ENCODE peak calls at places on chromosomes 11 and 22, in six cellular contexts. B is cardiac fibroblast; F is iPS DF 6.9; U is NCI-H1417; Y is stimulated activated CD4-positive, alpha-beta T cell treated with anti-CD3 and anti-CD28 coated beads, TNF-alpha, amount 100 ng/mL, for 1 hour; G is T47D. A is an unnamed sample.

GRCh38 chr11:61061081-61061826 is 41.0 kb upstream of the CD5 start:
- DNase-seq in B (peak; percentile 64), F (no peak), U (no peak), Y (peak; percentile 62), G (no peak), A (peak; percentile 47)

GRCh38 chr22:46691571-46691970 is 46.5 kb downstream of the CERK start:
- DNase-seq in B (no peak), F (no peak), U (no peak), Y (no peak), G (no peak), A (no peak)

GRCh38 chr11:15836801-15837200 is 519.5 kb downstream of the SOX6 start:
- DNase-seq in B (no peak), F (no peak), U (no peak), Y (no peak), G (no peak), A (no peak)

GRCh38 chr11:2432628-2433071 is 11.7 kb downstream of the TRPM5 start:
- DNase-seq in B (no peak), F (no peak), U (no peak), Y (no peak), G (no peak), A (no peak)

GRCh38 chr22:50684986-50685385 is 12.4 kb downstream of the SHANK3 start:
- DNase-seq in B (peak; percentile 28), F (no peak), U (no peak), Y (no peak), G (no peak), A (no peak)

GRCh38 chr22:30856699-30857098 is 111.9 kb downstream of the MORC2 start:
- DNase-seq in B (no peak), F (no peak), U (no peak), Y (no peak), G (no peak), A (no peak)

GRCh38 chr22:34102633-34103032 is 182.4 kb upstream of the LARGE1 start:
- DNase-seq in B (no peak), F (no peak), U (no peak), Y (no peak), G (peak; percentile 59), A (no peak)

GRCh38 chr11:44365616-44366015 is 55.7 kb upstream of the ALX4 start:
- DNase-seq in B (no peak), F (no peak), U (no peak), Y (no peak), G (no peak), A (no peak)

GRCh38 chr11:75344761-75345454 is 6.6 kb downstream of the ARRB1 start:
- DNase-seq in B (peak; percentile 35), F (no peak), U (no peak), Y (no peak), G (no peak), A (no peak)

GRCh38 chr11:117453886-117454563 is 126.4 kb downstream of the CEP164 start:
- DNase-seq in B (no peak), F (no peak), U (no peak), Y (no peak), G (no peak), A (no peak)

GRCh38 chr11:64566915-64567882 is 23.8 kb upstream of the SLC22A12 start:
- DNase-seq in B (no peak), F (no peak), U (no peak), Y (no peak), G (no peak), A (no peak)

GRCh38 chr11:93212094-93212493 is 14.3 kb upstream of the SLC36A4 start:
- DNase-seq in B (no peak), F (no peak), U (no peak), Y (no peak), G (no peak), A (no peak)

GRCh38 chr11:126451211-126451802 is 95.8 kb downstream of the ST3GAL4 start:
- DNase-seq in B (no peak), F (no peak), U (no peak), Y (no peak), G (no peak), A (no peak)

GRCh38 chr11:57414612-57415212 is 12.2 kb downstream of the SLC43A3 start:
- DNase-seq in B (no peak), F (no peak), U (no peak), Y (no peak), G (no peak), A (no peak)

GRCh38 chr11:2094354-2095197 is 44.6 kb downstream of the IGF2 start:
- DNase-seq in B (no peak), F (no peak), U (no peak), Y (no peak), G (no peak), A (no peak)

GRCh38 chr22:45896153-45896951 is 80.6 kb downstream of the WNT7B start:
- DNase-seq in B (no peak), F (peak; percentile 41), U (peak; percentile 11), Y (no peak), G (peak; percentile 84), A (no peak)

GRCh38 chr11:68414457-68415221 is 45.9 kb upstream of the PPP6R3 start:
- DNase-seq in B (no peak), F (no peak), U (no peak), Y (no peak), G (no peak), A (no peak)

GRCh38 chr11:61413496-61413895 is 16.3 kb downstream of the CPSF7 start:
- DNase-seq in B (peak; percentile 63), F (no peak), U (no peak), Y (no peak), G (no peak), A (no peak)

GRCh38 chr11:23288001-23288783 is 427.9 kb upstream of the CCDC179 start:
- DNase-seq in B (peak; percentile 39), F (no peak), U (no peak), Y (no peak), G (peak; percentile 44), A (no peak)

GRCh38 chr22:22099833-22100812 is 117.5 kb upstream of the TOP3B start:
- DNase-seq in B (peak; percentile 44), F (no peak), U (no peak), Y (no peak), G (peak; percentile 31), A (no peak)

GRCh38 chr11:47466701-47467250 is 17.8 kb upstream of the RAPSN start:
- DNase-seq in B (peak; percentile 33), F (no peak), U (peak; percentile 81), Y (no peak), G (no peak), A (no peak)

GRCh38 chr11:127109796-127110195 is 109.2 kb upstream of the KIRREL3 start:
- DNase-seq in B (no peak), F (no peak), U (no peak), Y (no peak), G (no peak), A (no peak)

GRCh38 chr22:44402196-44403111 is 89.7 kb upstream of the SHISAL1 start:
- DNase-seq in B (no peak), F (no peak), U (no peak), Y (no peak), G (no peak), A (no peak)

GRCh38 chr11:44829838-44830237 is 103.1 kb downstream of the TSPAN18 start:
- DNase-seq in B (no peak), F (no peak), U (no peak), Y (no peak), G (no peak), A (no peak)

GRCh38 chr11:122661182-122661945 is 5.8 kb downstream of the UBASH3B start:
- DNase-seq in B (no peak), F (no peak), U (no peak), Y (no peak), G (peak; percentile 61), A (no peak)

GRCh38 chr22:29309332-29310064 is 3.0 kb downstream of the GAS2L1 start:
- DNase-seq in B (no peak), F (no peak), U (no peak), Y (no peak), G (no peak), A (no peak)

GRCh38 chr11:352456-353180 is 16.7 kb upstream of the B4GALNT4 start:
- DNase-seq in B (no peak), F (no peak), U (no peak), Y (no peak), G (no peak), A (no peak)

GRCh38 chr22:36381513-36382079 is 6.2 kb downstream of the MYH9 start:
- DNase-seq in B (no peak), F (no peak), U (no peak), Y (no peak), G (no peak), A (no peak)

GRCh38 chr11:279966-280761 is 2.0 kb downstream of the NLRP6 start:
- DNase-seq in B (peak; percentile 42), F (no peak), U (no peak), Y (no peak), G (peak; percentile 70), A (no peak)

GRCh38 chr11:35165416-35166368 is 26.7 kb downstream of the CD44 start:
- DNase-seq in B (peak; percentile 90), F (no peak), U (no peak), Y (peak; percentile 80), G (no peak), A (peak; percentile 69)

GRCh38 chr11:50423208-50423607 is 390.5 kb downstream of the OR4C45 start:
- DNase-seq in B (peak; percentile 0), F (no peak), U (no peak), Y (no peak), G (no peak), A (no peak)

GRCh38 chr11:74611369-74611861 is 19.0 kb downstream of the POLD3 start:
- DNase-seq in B (peak; percentile 84), F (no peak), U (no peak), Y (no peak), G (peak; percentile 78), A (no peak)